ENCODE peak calls at places on chromosomes 13 and 19, in four cellular contexts. C is foreskin fibroblast, T is fibroblast of mammary gland, B is IMR-90. R is an unnamed sample.

GRCh38 chr19:16293133-16294085 is 31.2 kb upstream of the KLF2 start:
- DNase-seq in T (peak; percentile 96), B (peak; percentile 99), C (peak; percentile 95), R (peak; percentile 100)

GRCh38 chr19:3708207-3708931 is at the start of gene TJP3:
- DNase-seq in B (peak; percentile 39), T (no peak), C (peak; percentile 53), R (no peak)

GRCh38 chr13:48731957-48732569 is 78.3 kb downstream of the CYSLTR2 start:
- DNase-seq in B (no peak), T (peak; percentile 49), C (peak; percentile 39), R (peak; percentile 35)

GRCh38 chr19:6925801-6926751 is 38.7 kb downstream of the ADGRE1 start:
- DNase-seq in C (no peak), T (no peak), B (no peak), R (no peak)

GRCh38 chr19:57056972-57057371 is 62.8 kb upstream of the USP29 start:
- DNase-seq in T (no peak), B (peak; percentile 11), C (peak; percentile 37), R (peak; percentile 20)

GRCh38 chr19:50510700-50511068 is 307 bp downstream of the JOSD2 start:
- DNase-seq in T (no peak), C (no peak), B (no peak), R (no peak)

GRCh38 chr13:42990147-42990990 is 1.7 kb downstream of the EPSTI1 start:
- DNase-seq in B (peak; percentile 57), C (peak; percentile 62), T (peak; percentile 56), R (no peak)

GRCh38 chr19:8397746-8398721 is 7.9 kb downstream of the RAB11B start:
- DNase-seq in C (no peak), T (no peak), B (no peak), R (no peak)

GRCh38 chr19:51366999-51367564 is 894 bp upstream of the ETFB start:
- DNase-seq in C (no peak), T (no peak), B (no peak), R (no peak)

GRCh38 chr13:88125055-88125454 is 453.9 kb downstream of the SLITRK5 start:
- DNase-seq in B (no peak), T (no peak), C (no peak), R (no peak)

GRCh38 chr19:47229674-47230121 is 1.3 kb downstream of the BBC3 start:
- DNase-seq in B (peak; percentile 37), T (peak; percentile 30), C (peak; percentile 31), R (peak; percentile 28)

GRCh38 chr13:66328486-66328885 is 901.6 kb downstream of the PCDH9 start:
- DNase-seq in T (no peak), B (no peak), C (no peak), R (no peak)

GRCh38 chr13:102328909-102329308 is 72.9 kb downstream of the FGF14 start:
- DNase-seq in B (no peak), T (no peak), C (no peak), R (no peak)

GRCh38 chr13:70923863-70924752 is 815.9 kb upstream of the KLHL1 start:
- DNase-seq in B (no peak), T (no peak), C (no peak), R (peak; percentile 0)

GRCh38 chr19:10568444-10568825 is 344 bp downstream of the CDKN2D start:
- DNase-seq in C (peak; percentile 57), T (no peak), B (no peak), R (no peak)

GRCh38 chr13:28579334-28579733 is 79.6 kb upstream of the POMP start:
- DNase-seq in B (no peak), C (peak; percentile 15), T (peak; percentile 12), R (no peak)

GRCh38 chr13:52786747-52787146 is 47.1 kb upstream of the CNMD start:
- DNase-seq in T (no peak), B (no peak), C (no peak), R (no peak)

GRCh38 chr19:8459520-8460260 is 14.9 kb downstream of the HNRNPM start:
- DNase-seq in T (peak; percentile 87), C (peak; percentile 87), B (peak; percentile 86), R (peak; percentile 59)

GRCh38 chr13:50421457-50422130 is 406.4 kb downstream of the KCNRG start:
- DNase-seq in T (peak; percentile 80), B (peak; percentile 38), C (peak; percentile 74), R (no peak)

GRCh38 chr19:16702123-16702522 is 17.5 kb upstream of the NWD1 start:
- DNase-seq in T (peak; percentile 77), C (peak; percentile 88), B (peak; percentile 66), R (peak; percentile 30)

GRCh38 chr19:5674734-5675133 is 5.6 kb downstream of the MICOS13 start:
- DNase-seq in C (no peak), B (no peak), T (no peak), R (no peak)

GRCh38 chr19:6241680-6242079 is 38.1 kb downstream of the MLLT1 start:
- DNase-seq in C (no peak), T (no peak), B (no peak), R (no peak)

GRCh38 chr19:2970201-2970838 is 7.0 kb upstream of the TLE6 start:
- DNase-seq in T (no peak), C (no peak), B (no peak), R (peak; percentile 88)

GRCh38 chr19:995051-995827 is 5.0 kb upstream of the GRIN3B start:
- DNase-seq in T (no peak), C (no peak), B (no peak), R (no peak)

GRCh38 chr13:23953860-23954512 is 56.7 kb upstream of the C1QTNF9B start:
- DNase-seq in B (no peak), T (no peak), C (no peak), R (no peak)

GRCh38 chr13:44273991-44274810 is 99.4 kb upstream of the SERP2 start:
- DNase-seq in B (peak; percentile 77), T (peak; percentile 89), C (peak; percentile 71), R (peak; percentile 58)

GRCh38 chr13:48066310-48066989 is 28.5 kb downstream of the MED4 start:
- DNase-seq in C (peak; percentile 25), B (peak; percentile 16), T (peak; percentile 60), R (peak; percentile 31)

GRCh38 chr19:41323430-41324125 is 13.6 kb downstream of the CCDC97 start:
- DNase-seq in B (peak; percentile 98), T (peak; percentile 97), C (peak; percentile 97), R (peak; percentile 96)

GRCh38 chr19:2240881-2241760 is 4.5 kb downstream of the SF3A2 start:
- DNase-seq in T (no peak), C (peak; percentile 67), B (no peak), R (no peak)

GRCh38 chr19:14782978-14783545 is 4.7 kb upstream of the ADGRE2 start:
- DNase-seq in B (no peak), C (no peak), T (no peak), R (no peak)

GRCh38 chr19:13817615-13818371 is 22.6 kb downstream of the ZSWIM4 start:
- DNase-seq in C (no peak), T (no peak), B (no peak), R (no peak)

GRCh38 chr19:17874423-17875135 is 2.8 kb downstream of the SLC5A5 start:
- DNase-seq in C (no peak), B (no peak), T (no peak), R (no peak)

GRCh38 chr19:17871032-17871877 is 490 bp upstream of the SLC5A5 start:
- DNase-seq in T (no peak), C (no peak), B (no peak), R (no peak)

GRCh38 chr19:17871878-17872250 is at the start of gene SLC5A5:
- DNase-seq in C (no peak), B (no peak), T (no peak), R (no peak)

GRCh38 chr19:17873661-17874422 is 2.1 kb downstream of the SLC5A5 start:
- DNase-seq in T (no peak), C (peak; percentile 56), B (no peak), R (no peak)

GRCh38 chr19:17872251-17873001 is 681 bp downstream of the SLC5A5 start:
- DNase-seq in T (no peak), B (no peak), C (no peak), R (no peak)
- H3K4me3 ChIP-seq in T (no peak overlapping the region), B (no peak overlapping the region), C (no peak overlapping the region), R (no peak overlapping the region)

GRCh38 chr19:48751835-48752510 is 468 bp downstream of the FUT1 start:
- DNase-seq in B (no peak), C (no peak), T (no peak), R (no peak)

GRCh38 chr19:48750771-48751504 is 1.5 kb downstream of the FUT1 start:
- DNase-seq in C (no peak), T (no peak), B (no peak), R (no peak)

GRCh38 chr19:48750351-48750750 is 2.1 kb downstream of the FUT1 start:
- DNase-seq in B (no peak), C (no peak), T (no peak), R (no peak)

GRCh38 chr19:48754950-48755645 is at the start of gene FGF21:
- DNase-seq in C (no peak), B (no peak), T (no peak), R (no peak)

GRCh38 chr19:48752511-48753365 is at the start of gene FUT1:
- DNase-seq in B (no peak), T (no peak), C (peak; percentile 49), R (no peak)
- TF ChIP-seq CTCF in B (no peak), T (no peak), C (no peak), R (no peak)

GRCh38 chr13:112931028-112931934 is 37.7 kb upstream of the MCF2L start:
- DNase-seq in B (peak; percentile 76), T (peak; percentile 72), C (peak; percentile 63), R (peak; percentile 74)
- H3K4me3 ChIP-seq in B (no peak overlapping the region), T (no peak overlapping the region), C (no peak overlapping the region), R (no peak overlapping the region)

GRCh38 chr19:12140545-12141404 is 625 bp upstream of the ZNF20 start:
- DNase-seq in C (peak; percentile 95), B (peak; percentile 80), T (peak; percentile 86), R (peak; percentile 88)

GRCh38 chr19:12139885-12140544 is at the start of gene ZNF20:
- DNase-seq in B (peak; percentile 91), T (peak; percentile 89), C (peak; percentile 98), R (peak; percentile 93)

GRCh38 chr19:12139309-12139708 is 841 bp downstream of the ZNF20 start:
- DNase-seq in B (peak; percentile 8), T (peak; percentile 11), C (peak; percentile 26), R (no peak)

GRCh38 chr19:12141405-12141736 is 1.2 kb upstream of the ZNF20 start:
- DNase-seq in C (no peak), B (no peak), T (no peak), R (no peak)

DNA sequence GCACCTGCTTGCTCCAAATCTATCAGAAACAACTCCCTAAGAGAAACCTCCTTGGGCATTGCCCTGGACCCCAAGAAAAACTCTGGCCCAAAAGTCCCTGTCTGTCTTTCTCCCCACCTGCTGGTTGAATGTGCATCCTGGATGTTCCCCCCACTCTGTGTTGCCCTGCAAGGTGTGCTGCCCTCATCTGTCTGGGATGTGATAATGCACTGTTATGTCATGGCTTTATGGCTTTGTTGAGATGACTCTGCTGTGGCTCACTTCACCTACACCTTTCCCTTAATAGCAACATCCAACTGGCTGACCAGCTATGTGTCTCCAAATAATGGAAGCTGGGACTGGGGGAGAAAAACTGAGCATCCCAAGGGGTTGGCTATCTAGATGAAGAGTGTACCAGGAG is 2.6 kb downstream of the ZNF20 start:
- DNase-seq in B (no peak), T (peak; percentile 16), C (no peak), R (no peak)
- TF ChIP-seq CTCF in B (no peak), T (peak; percentile 12), C (no peak), R (peak; percentile 13)